ENCODE peak calls at places on chromosomes 2 and 18, in five cellular contexts. R is heart left ventricle, Y is colonic mucosa, Z is stomach, N is adrenal gland. A is an unnamed sample.

GRCh38 chr18:73099759-73100158 is 232.0 kb upstream of the NETO1 start:
- DNase-seq in R (no peak), Z (no peak), Y (no peak), N (no peak), A (no peak)

GRCh38 chr2:96985630-96986385 is 572 bp downstream of the FAM178B start:
- DNase-seq in Z (no peak), N (no peak), R (no peak), Y (no peak), A (no peak)

GRCh38 chr2:37026050-37026449 is 58.1 kb downstream of the HEATR5B start:
- DNase-seq in Y (no peak), R (no peak), N (no peak), Z (no peak), A (no peak)

GRCh38 chr2:239820836-239821693 is 204.1 kb downstream of the NDUFA10 start:
- DNase-seq in Z (peak), N (peak), R (peak), Y (peak), A (no peak)

GRCh38 chr2:168573128-168573903 is 117.2 kb downstream of the CERS6 start:
- DNase-seq in Z (no peak), Y (no peak), N (no peak), R (no peak), A (no peak)

GRCh38 chr2:166106431-166107015 is 21.3 kb downstream of the SCN1A start:
- DNase-seq in Y (no peak), R (no peak), Z (no peak), N (no peak), A (no peak)

GRCh38 chr2:240383871-240384700 is 51.4 kb upstream of the GPC1 start:
- DNase-seq in N (no peak), R (peak), Z (no peak), Y (no peak), A (no peak)

GRCh38 chr2:231464576-231465540 is 574 bp upstream of the NCL start:
- DNase-seq in R (peak), Y (peak), Z (peak), N (peak), A (no peak)

GRCh38 chr2:151525872-151526271 is 116.2 kb downstream of the RIF1 start:
- DNase-seq in N (no peak), R (no peak), Y (no peak), Z (no peak), A (no peak)

GRCh38 chr2:239588451-239589269 is 187.8 kb upstream of the HDAC4 start:
- DNase-seq in Y (no peak), Z (no peak), R (peak), N (no peak), A (no peak)

GRCh38 chr2:100105678-100106054 is 36.7 kb downstream of the AFF3 start:
- DNase-seq in R (no peak), N (no peak), Z (no peak), Y (no peak), A (no peak)

GRCh38 chr18:2002178-2002577 is 569.1 kb downstream of the METTL4 start:
- DNase-seq in Z (no peak), R (no peak), N (no peak), Y (no peak), A (no peak)

GRCh38 chr18:76445275-76445674 is 49.8 kb downstream of the ZNF516 start:
- DNase-seq in Y (no peak), N (peak), Z (no peak), R (no peak), A (no peak)

DNA sequence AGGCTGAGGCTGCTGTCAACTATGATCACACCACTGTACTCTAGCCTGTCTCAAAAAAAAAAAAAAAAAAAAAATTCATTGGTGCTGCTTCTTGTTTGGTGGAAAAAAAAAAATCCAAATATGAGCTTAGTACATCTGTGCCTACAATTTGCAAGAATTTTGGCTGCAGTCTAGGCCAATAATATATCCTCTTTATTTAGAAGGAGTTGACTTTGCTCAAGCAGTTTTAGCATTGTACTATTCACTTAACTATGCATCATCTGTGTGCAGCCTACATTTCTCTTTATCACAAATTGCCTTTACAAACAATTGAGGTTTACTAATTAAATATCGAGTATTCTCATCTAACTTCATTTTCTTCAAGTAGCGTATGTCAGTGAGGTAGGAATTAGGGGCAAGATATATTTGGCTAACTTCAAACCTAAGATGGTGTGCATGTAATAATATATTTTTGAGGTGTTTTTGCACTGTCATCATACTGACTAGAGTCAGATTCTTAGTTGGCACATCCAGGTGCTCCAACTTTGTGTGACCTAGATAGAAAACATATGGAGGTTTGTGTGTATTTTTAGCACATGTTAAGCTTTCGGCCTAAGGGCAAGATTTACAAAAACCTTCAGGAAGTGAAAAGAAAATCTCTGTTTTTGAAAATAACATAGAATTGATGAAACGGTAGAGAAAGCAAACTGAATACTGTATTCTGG is 51.8 kb downstream of the PMS1 start:
- DNase-seq in Z (no peak), N (no peak), Y (no peak), R (no peak), A (no peak)
- H3K27ac ChIP-seq in Z (no peak), N (no peak), Y (no peak), R (no peak), A (no peak)

GRCh38 chr2:103873719-103874359 is 980.1 kb upstream of the POU3F3 start:
- DNase-seq in Y (no peak), N (no peak), Z (no peak), R (no peak), A (no peak)
- H3K27ac ChIP-seq in Y (no peak), N (no peak), Z (no peak), R (no peak), A (no peak)

GRCh38 chr2:149158957-149159356 is 120.5 kb downstream of the LYPD6B start:
- DNase-seq in N (no peak), R (no peak), Y (no peak), Z (no peak), A (no peak)
- H3K27ac ChIP-seq in N (no peak), R (no peak), Y (no peak), Z (no peak), A (no peak)

GRCh38 chr2:54428401-54428800 is 27.7 kb upstream of the SPTBN1 start:
- DNase-seq in Z (no peak), Y (no peak), R (peak), N (no peak), A (no peak)

GRCh38 chr2:54430649-54431048 is 25.5 kb upstream of the SPTBN1 start:
- DNase-seq in N (no peak), Z (no peak), Y (no peak), R (no peak), A (no peak)

GRCh38 chr2:54432181-54433020 is 23.7 kb upstream of the SPTBN1 start:
- DNase-seq in N (no peak), R (no peak), Y (no peak), Z (no peak), A (no peak)

GRCh38 chr2:54429055-54429454 is 27.1 kb upstream of the SPTBN1 start:
- DNase-seq in Z (no peak), R (no peak), N (no peak), Y (no peak), A (no peak)

GRCh38 chr2:54429811-54430600 is 26.1 kb upstream of the SPTBN1 start:
- DNase-seq in Y (no peak), Z (no peak), N (no peak), R (no peak), A (no peak)
- H3K27ac ChIP-seq in Y (no peak), Z (peak), N (no peak), R (peak), A (peak)

GRCh38 chr2:189091253-189091652 is 88.3 kb downstream of the COL5A2 start:
- DNase-seq in R (no peak), Y (no peak), N (no peak), Z (no peak), A (no peak)
- H3K27ac ChIP-seq in R (no peak), Y (no peak), N (no peak), Z (no peak), A (no peak)

GRCh38 chr2:176413786-176414185 is 144.5 kb downstream of the MTX2 start:
- DNase-seq in R (no peak), N (no peak), Y (no peak), Z (no peak), A (no peak)

GRCh38 chr2:176415156-176415870 is 146.1 kb downstream of the MTX2 start:
- DNase-seq in R (no peak), Y (no peak), Z (no peak), N (no peak), A (no peak)

GRCh38 chr2:176418768-176419167 is 149.5 kb downstream of the MTX2 start:
- DNase-seq in N (no peak), Z (no peak), Y (no peak), R (no peak), A (no peak)

GRCh38 chr2:176414641-176415040 is 145.4 kb downstream of the MTX2 start:
- DNase-seq in R (no peak), N (no peak), Z (no peak), Y (no peak), A (no peak)

GRCh38 chr2:176415946-176416499 is 146.8 kb downstream of the MTX2 start:
- DNase-seq in R (no peak), Y (no peak), N (no peak), Z (no peak), A (no peak)
- H3K27ac ChIP-seq in R (no peak), Y (no peak), N (no peak), Z (no peak), A (no peak)

GRCh38 chr2:150140777-150141176 is 346.7 kb downstream of the RND3 start:
- DNase-seq in Y (no peak), R (no peak), N (no peak), Z (no peak), A (no peak)

GRCh38 chr2:150136407-150136806 is 351.1 kb downstream of the RND3 start:
- DNase-seq in Y (no peak), R (no peak), Z (no peak), N (no peak), A (no peak)

GRCh38 chr2:150137338-150137737 is 350.1 kb downstream of the RND3 start:
- DNase-seq in Y (no peak), N (no peak), Z (no peak), R (no peak), A (no peak)

GRCh38 chr2:150136901-150137300 is 350.6 kb downstream of the RND3 start:
- DNase-seq in R (no peak), N (no peak), Z (no peak), Y (no peak), A (no peak)

GRCh38 chr2:150138587-150138986 is 348.9 kb downstream of the RND3 start:
- DNase-seq in R (no peak), Y (no peak), Z (no peak), N (no peak), A (no peak)
- H3K27ac ChIP-seq in R (no peak), Y (no peak), Z (no peak), N (no peak), A (no peak)